ENCODE peak calls at places on chromosomes 2 and 18, in eight cellular contexts. One of them, this sample, is unnamed.

GRCh38 chr18:58893388-58894099 is 28.9 kb downstream of the ZNF532 start:
- DNase-seq in lung: no peak
- DNase-seq in PC-3: peak; percentile 71
- DNase-seq in aorta: no peak
- DNase-seq in stomach: no peak
- DNase-seq in astrocyte: no peak
- DNase-seq in naive thymus-derived CD4-positive, alpha-beta T cell: no peak
- DNase-seq in colonic mucosa: no peak
- DNase-seq in this sample: peak; percentile 47

GRCh38 chr2:166888180-166888579 is at the start of gene XIRP2:
- DNase-seq in lung: no peak
- DNase-seq in PC-3: no peak
- DNase-seq in aorta: no peak
- DNase-seq in stomach: no peak
- DNase-seq in astrocyte: no peak
- DNase-seq in naive thymus-derived CD4-positive, alpha-beta T cell: no peak
- DNase-seq in colonic mucosa: no peak
- DNase-seq in this sample: no peak

GRCh38 chr2:223357076-223357475 is 245.1 kb downstream of the SCG2 start:
- DNase-seq in lung: no peak
- DNase-seq in PC-3: no peak
- DNase-seq in aorta: no peak
- DNase-seq in stomach: no peak
- DNase-seq in astrocyte: no peak
- DNase-seq in naive thymus-derived CD4-positive, alpha-beta T cell: no peak
- DNase-seq in colonic mucosa: no peak
- DNase-seq in this sample: no peak

GRCh38 chr18:75478996-75479870 is 51.7 kb upstream of the SMIM21 start:
- DNase-seq in lung: no peak
- DNase-seq in PC-3: peak; percentile 73
- DNase-seq in aorta: no peak
- DNase-seq in stomach: no peak
- DNase-seq in astrocyte: peak; percentile 37
- DNase-seq in naive thymus-derived CD4-positive, alpha-beta T cell: no peak
- DNase-seq in colonic mucosa: no peak
- DNase-seq in this sample: no peak

GRCh38 chr2:217942731-217943335 is 60.0 kb downstream of the TNS1 start:
- DNase-seq in lung: no peak
- DNase-seq in PC-3: no peak
- DNase-seq in aorta: peak; percentile 76
- DNase-seq in stomach: no peak
- DNase-seq in astrocyte: no peak
- DNase-seq in naive thymus-derived CD4-positive, alpha-beta T cell: no peak
- DNase-seq in colonic mucosa: no peak
- DNase-seq in this sample: no peak

GRCh38 chr18:57585846-57586242 is 658 bp downstream of the FECH start:
- DNase-seq in lung: no peak
- DNase-seq in PC-3: no peak
- DNase-seq in aorta: no peak
- DNase-seq in stomach: no peak
- DNase-seq in astrocyte: no peak
- DNase-seq in naive thymus-derived CD4-positive, alpha-beta T cell: no peak
- DNase-seq in colonic mucosa: no peak
- DNase-seq in this sample: no peak

GRCh38 chr2:96164459-96165184 is 19.4 kb upstream of the DUSP2 start:
- DNase-seq in lung: no peak
- DNase-seq in PC-3: no peak
- DNase-seq in aorta: peak; percentile 69
- DNase-seq in stomach: no peak
- DNase-seq in astrocyte: no peak
- DNase-seq in naive thymus-derived CD4-positive, alpha-beta T cell: no peak
- DNase-seq in colonic mucosa: no peak
- DNase-seq in this sample: no peak

GRCh38 chr2:172571245-172571644 is 15.4 kb downstream of the PDK1 start:
- DNase-seq in lung: no peak
- DNase-seq in PC-3: no peak
- DNase-seq in aorta: no peak
- DNase-seq in stomach: no peak
- DNase-seq in astrocyte: no peak
- DNase-seq in naive thymus-derived CD4-positive, alpha-beta T cell: no peak
- DNase-seq in colonic mucosa: no peak
- DNase-seq in this sample: no peak

GRCh38 chr2:148209598-148209997 is 188.7 kb downstream of the MBD5 start:
- DNase-seq in lung: no peak
- DNase-seq in PC-3: peak; percentile 21
- DNase-seq in aorta: no peak
- DNase-seq in stomach: no peak
- DNase-seq in astrocyte: no peak
- DNase-seq in naive thymus-derived CD4-positive, alpha-beta T cell: no peak
- DNase-seq in colonic mucosa: no peak
- DNase-seq in this sample: no peak

GRCh38 chr2:42128731-42129486 is 40.2 kb upstream of the EML4 start:
- DNase-seq in lung: no peak
- DNase-seq in PC-3: no peak
- DNase-seq in aorta: no peak
- DNase-seq in stomach: no peak
- DNase-seq in astrocyte: peak; percentile 90
- DNase-seq in naive thymus-derived CD4-positive, alpha-beta T cell: no peak
- DNase-seq in colonic mucosa: peak; percentile 34
- DNase-seq in this sample: no peak

GRCh38 chr18:68791801-68792200 is 6.1 kb upstream of the CCDC102B start:
- DNase-seq in lung: no peak
- DNase-seq in PC-3: no peak
- DNase-seq in aorta: no peak
- DNase-seq in stomach: no peak
- DNase-seq in astrocyte: no peak
- DNase-seq in naive thymus-derived CD4-positive, alpha-beta T cell: no peak
- DNase-seq in colonic mucosa: no peak
- DNase-seq in this sample: no peak

GRCh38 chr2:190802810-190803209 is 77.8 kb upstream of the GLS start:
- DNase-seq in lung: no peak
- DNase-seq in PC-3: no peak
- DNase-seq in aorta: no peak
- DNase-seq in stomach: no peak
- DNase-seq in astrocyte: no peak
- DNase-seq in naive thymus-derived CD4-positive, alpha-beta T cell: no peak
- DNase-seq in colonic mucosa: no peak
- DNase-seq in this sample: no peak

GRCh38 chr2:96095116-96095636 is 21.2 kb downstream of the ADRA2B start:
- DNase-seq in lung: no peak
- DNase-seq in PC-3: no peak
- DNase-seq in aorta: no peak
- DNase-seq in stomach: peak; percentile 22
- DNase-seq in astrocyte: no peak
- DNase-seq in naive thymus-derived CD4-positive, alpha-beta T cell: no peak
- DNase-seq in colonic mucosa: no peak
- DNase-seq in this sample: no peak

GRCh38 chr2:8116661-8117060 is 565.2 kb upstream of the ID2 start:
- DNase-seq in lung: no peak
- DNase-seq in PC-3: no peak
- DNase-seq in aorta: no peak
- DNase-seq in stomach: no peak
- DNase-seq in astrocyte: no peak
- DNase-seq in naive thymus-derived CD4-positive, alpha-beta T cell: no peak
- DNase-seq in colonic mucosa: peak; percentile 42
- DNase-seq in this sample: no peak

GRCh38 chr2:43227830-43228280 is 1.4 kb upstream of the ZFP36L2 start:
- DNase-seq in lung: no peak
- DNase-seq in PC-3: peak; percentile 69
- DNase-seq in aorta: no peak
- DNase-seq in stomach: no peak
- DNase-seq in astrocyte: no peak
- DNase-seq in naive thymus-derived CD4-positive, alpha-beta T cell: no peak
- DNase-seq in colonic mucosa: no peak
- DNase-seq in this sample: no peak

GRCh38 chr2:43225788-43226557 is 433 bp downstream of the ZFP36L2 start:
- DNase-seq in lung: peak; percentile 71
- DNase-seq in PC-3: peak; percentile 41
- DNase-seq in aorta: peak; percentile 90
- DNase-seq in stomach: no peak
- DNase-seq in astrocyte: peak; percentile 58
- DNase-seq in naive thymus-derived CD4-positive, alpha-beta T cell: peak; percentile 55
- DNase-seq in colonic mucosa: peak; percentile 76
- DNase-seq in this sample: no peak

GRCh38 chr2:43228341-43228751 is 1.9 kb upstream of the ZFP36L2 start:
- DNase-seq in lung: no peak
- DNase-seq in PC-3: no peak
- DNase-seq in aorta: no peak
- DNase-seq in stomach: no peak
- DNase-seq in astrocyte: no peak
- DNase-seq in naive thymus-derived CD4-positive, alpha-beta T cell: no peak
- DNase-seq in colonic mucosa: peak; percentile 32
- DNase-seq in this sample: no peak

GRCh38 chr2:43226558-43226954 is at the start of gene ZFP36L2:
- DNase-seq in lung: peak; percentile 95
- DNase-seq in PC-3: peak; percentile 98
- DNase-seq in aorta: peak; percentile 98
- DNase-seq in stomach: peak; percentile 97
- DNase-seq in astrocyte: peak; percentile 84
- DNase-seq in naive thymus-derived CD4-positive, alpha-beta T cell: peak; percentile 98
- DNase-seq in colonic mucosa: peak; percentile 97
- DNase-seq in this sample: peak; percentile 97

DNA sequence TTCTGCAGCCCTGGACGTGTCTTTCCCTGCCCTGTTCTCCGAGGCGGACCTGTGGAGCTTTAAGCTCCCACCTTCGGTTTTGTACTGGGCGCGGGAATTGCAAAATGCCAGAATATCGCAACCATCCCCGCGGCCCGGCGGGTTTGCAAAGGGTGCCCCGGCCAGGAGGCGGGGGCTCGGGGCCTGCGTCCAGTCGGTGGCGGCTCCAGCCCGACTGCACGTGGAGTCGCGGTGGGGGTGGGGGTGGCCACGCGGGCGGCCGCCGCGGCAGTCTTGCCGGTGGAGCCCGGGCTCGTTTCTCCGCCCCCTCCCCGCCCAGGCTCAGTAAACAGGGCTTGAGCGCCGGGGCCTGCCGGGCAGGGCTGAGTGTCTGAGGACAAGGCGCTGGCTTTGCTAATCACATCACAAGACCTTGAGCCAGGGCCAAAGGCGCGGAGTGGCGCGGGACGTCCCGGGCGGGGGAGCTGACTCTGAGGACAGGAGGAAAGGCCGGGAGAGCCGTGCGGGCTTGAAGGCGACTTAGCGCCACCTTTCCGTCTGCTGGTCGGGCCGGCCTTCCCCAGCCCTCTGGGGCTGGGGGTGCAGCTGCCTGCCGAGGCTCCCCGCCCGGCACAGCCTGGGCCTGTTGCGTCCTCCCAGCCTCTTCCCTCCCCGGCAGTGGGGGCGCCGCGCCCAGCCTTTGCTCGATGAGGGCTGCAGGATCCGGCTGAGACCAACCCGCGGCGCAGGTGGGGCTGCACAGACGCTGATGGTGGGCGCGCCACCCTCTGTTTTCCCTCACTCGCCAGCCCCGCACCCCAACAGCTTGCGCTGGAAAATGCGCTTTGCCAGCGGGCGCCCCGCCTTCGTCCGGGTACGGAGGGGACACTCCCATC is 786 bp upstream of the ZFP36L2 start:
- DNase-seq in lung: peak; percentile 95
- DNase-seq in PC-3: peak; percentile 82
- DNase-seq in aorta: peak; percentile 97
- DNase-seq in stomach: peak; percentile 98
- DNase-seq in astrocyte: peak; percentile 57
- DNase-seq in naive thymus-derived CD4-positive, alpha-beta T cell: peak; percentile 48
- DNase-seq in colonic mucosa: peak; percentile 97
- DNase-seq in this sample: peak; percentile 88
- H3K36me3 ChIP-seq in lung: peaks cover 4% of the 10 kb centered on the region
- H3K36me3 ChIP-seq in PC-3: peaks cover 33% of the 10 kb centered on the region
- H3K36me3 ChIP-seq in aorta: no peaks in the 10 kb centered on the region
- H3K36me3 ChIP-seq in stomach: peaks cover 58% of the 10 kb centered on the region
- H3K36me3 ChIP-seq in astrocyte: peaks cover 4% of the 10 kb centered on the region
- H3K36me3 ChIP-seq in naive thymus-derived CD4-positive, alpha-beta T cell: peaks cover 30% of the 10 kb centered on the region
- H3K36me3 ChIP-seq in colonic mucosa: peaks cover 13% of the 10 kb centered on the region
- H3K36me3 ChIP-seq in this sample: peaks cover 54% of the 10 kb centered on the region

GRCh38 chr2:241511091-241511741 is 2.8 kb upstream of the STK25 start:
- DNase-seq in lung: no peak
- DNase-seq in PC-3: no peak
- DNase-seq in aorta: peak; percentile 33
- DNase-seq in stomach: no peak
- DNase-seq in astrocyte: no peak
- DNase-seq in naive thymus-derived CD4-positive, alpha-beta T cell: no peak
- DNase-seq in colonic mucosa: no peak
- DNase-seq in this sample: no peak
- H3K27me3 ChIP-seq in lung: no peaks in the 10 kb centered on the region
- H3K27me3 ChIP-seq in PC-3: no peaks in the 10 kb centered on the region
- H3K27me3 ChIP-seq in aorta: no peaks in the 10 kb centered on the region
- H3K27me3 ChIP-seq in stomach: no peaks in the 10 kb centered on the region
- H3K27me3 ChIP-seq in astrocyte: no peaks in the 10 kb centered on the region
- H3K27me3 ChIP-seq in naive thymus-derived CD4-positive, alpha-beta T cell: no peaks in the 10 kb centered on the region
- H3K27me3 ChIP-seq in colonic mucosa: no peaks in the 10 kb centered on the region
- H3K27me3 ChIP-seq in this sample: no peaks in the 10 kb centered on the region

DNA sequence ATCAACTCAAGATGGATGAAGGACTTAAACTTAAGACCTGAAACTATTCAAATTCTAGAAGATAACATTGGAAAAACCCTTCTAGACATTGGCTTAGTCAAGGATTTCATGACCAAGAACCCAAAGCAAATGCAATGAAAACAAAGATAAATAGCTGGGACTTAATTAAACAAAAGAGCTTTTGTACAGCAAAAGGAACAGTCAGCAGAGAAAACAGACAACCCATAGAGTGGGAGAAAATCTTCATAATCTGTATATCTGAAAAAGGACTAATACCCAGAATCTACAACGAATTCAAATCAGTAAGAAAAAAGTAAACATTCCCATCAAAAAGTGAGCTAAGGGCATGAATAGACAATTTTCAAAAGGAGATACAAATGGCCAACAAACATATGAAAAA is 171.2 kb downstream of the ERBB4 start:
- DNase-seq in lung: no peak
- DNase-seq in PC-3: no peak
- DNase-seq in aorta: no peak
- DNase-seq in stomach: no peak
- DNase-seq in astrocyte: no peak
- DNase-seq in naive thymus-derived CD4-positive, alpha-beta T cell: no peak
- DNase-seq in colonic mucosa: no peak
- DNase-seq in this sample: no peak
- H3K36me3 ChIP-seq in lung: no peaks in the 10 kb centered on the region
- H3K36me3 ChIP-seq in PC-3: no peaks in the 10 kb centered on the region
- H3K36me3 ChIP-seq in aorta: no peaks in the 10 kb centered on the region
- H3K36me3 ChIP-seq in stomach: no peaks in the 10 kb centered on the region
- H3K36me3 ChIP-seq in astrocyte: no peaks in the 10 kb centered on the region
- H3K36me3 ChIP-seq in naive thymus-derived CD4-positive, alpha-beta T cell: no peaks in the 10 kb centered on the region
- H3K36me3 ChIP-seq in colonic mucosa: no peaks in the 10 kb centered on the region
- H3K36me3 ChIP-seq in this sample: no peaks in the 10 kb centered on the region

DNA sequence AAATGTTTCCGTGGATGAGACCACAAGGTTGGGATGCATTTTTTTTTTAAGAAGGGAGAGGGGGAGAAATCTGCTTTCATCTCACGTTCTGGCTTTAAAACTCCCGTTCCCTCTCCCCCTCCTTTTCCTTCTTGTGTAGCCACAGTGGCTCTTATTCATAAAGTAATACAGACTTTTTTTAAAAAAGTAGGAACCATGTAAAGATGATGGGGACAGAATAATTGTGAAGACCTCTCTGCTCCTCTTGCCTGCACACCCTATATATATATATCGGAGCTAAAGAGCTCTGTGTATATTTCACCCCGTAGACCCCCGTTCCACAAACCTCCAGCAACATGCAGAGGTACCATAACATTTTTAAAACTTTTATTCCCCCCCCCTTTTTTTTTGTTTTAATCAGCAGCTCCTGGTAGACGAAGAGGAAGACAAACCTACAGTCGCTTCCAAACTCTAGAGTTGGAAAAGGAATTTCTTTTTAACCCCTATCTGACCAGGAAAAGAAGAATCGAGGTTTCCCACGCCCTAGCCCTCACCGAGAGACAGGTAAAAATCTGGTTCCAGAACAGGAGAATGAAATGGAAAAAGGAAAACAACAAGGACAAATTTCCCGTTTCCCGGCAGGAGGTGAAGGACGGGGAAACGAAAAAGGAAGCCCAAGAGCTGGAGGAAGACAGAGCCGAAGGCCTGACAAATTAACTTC is 1.6 kb downstream of the HOXD8 start:
- DNase-seq in lung: no peak
- DNase-seq in PC-3: no peak
- DNase-seq in aorta: no peak
- DNase-seq in stomach: no peak
- DNase-seq in astrocyte: no peak
- DNase-seq in naive thymus-derived CD4-positive, alpha-beta T cell: no peak
- DNase-seq in colonic mucosa: no peak
- DNase-seq in this sample: no peak
- H3K27me3 ChIP-seq in lung: peaks cover 10% of the 10 kb centered on the region
- H3K27me3 ChIP-seq in PC-3: no peaks in the 10 kb centered on the region
- H3K27me3 ChIP-seq in aorta: no peaks in the 10 kb centered on the region
- H3K27me3 ChIP-seq in stomach: peaks cover 52% of the 10 kb centered on the region
- H3K27me3 ChIP-seq in astrocyte: peaks cover 90% of the 10 kb centered on the region
- H3K27me3 ChIP-seq in naive thymus-derived CD4-positive, alpha-beta T cell: peaks cover 67% of the 10 kb centered on the region
- H3K27me3 ChIP-seq in colonic mucosa: peaks cover 29% of the 10 kb centered on the region
- H3K27me3 ChIP-seq in this sample: no peaks in the 10 kb centered on the region